ENCODE peak calls at places on chromosomes 12 and 14, in seven cellular contexts. Z is fibroblast of mammary gland, P is T-helper 1 cell, I is LoVo, B is mucosa of descending colon, Y is progenitor cell of endocrine pancreas, K is iPS-NIHi11. F is an unnamed sample.

GRCh38 chr12:13980548-13981295 is 680 bp downstream of the GRIN2B start:
- DNase-seq in Z (no peak), P (no peak), I (no peak), B (no peak), Y (peak), K (peak), F (no peak)

GRCh38 chr12:52191841-52192791 is at the start of gene KRT80:
- DNase-seq in Z (peak), P (no peak), I (peak), B (peak), Y (no peak), K (peak), F (peak)

GRCh38 chr14:106436310-106436905 is 910.0 kb downstream of the TMEM121 start:
- DNase-seq in Z (peak), P (peak), I (peak), B (peak), Y (no peak), K (peak), F (peak)

GRCh38 chr14:56650075-56650474 is 70.5 kb downstream of the TMEM260 start:
- DNase-seq in Z (no peak), P (no peak), I (no peak), B (no peak), Y (no peak), K (no peak), F (no peak)

GRCh38 chr12:53182836-53183235 is 2.1 kb upstream of the CSAD start:
- DNase-seq in Z (peak), P (no peak), I (no peak), B (no peak), Y (no peak), K (no peak), F (no peak)

GRCh38 chr14:106564058-106564643 is 1037.8 kb downstream of the TMEM121 start:
- DNase-seq in Z (no peak), P (peak), I (peak), B (peak), Y (no peak), K (peak), F (no peak)

GRCh38 chr12:105672576-105672975 is 342.1 kb downstream of the C12orf75 start:
- DNase-seq in Z (no peak), P (no peak), I (no peak), B (peak), Y (no peak), K (no peak), F (no peak)

GRCh38 chr14:104929268-104930230 is 4.9 kb downstream of the PLD4 start:
- DNase-seq in Z (no peak), P (no peak), I (no peak), B (no peak), Y (no peak), K (no peak), F (no peak)

GRCh38 chr14:101411770-101412169 is 149.5 kb upstream of the DIO3 start:
- DNase-seq in Z (no peak), P (no peak), I (no peak), B (no peak), Y (no peak), K (no peak), F (no peak)

GRCh38 chr12:47651368-47652254 is 54.2 kb downstream of the RPAP3 start:
- DNase-seq in Z (peak), P (peak), I (peak), B (peak), Y (no peak), K (peak), F (peak)

GRCh38 chr12:100652488-100652887 is 79.0 kb downstream of the GAS2L3 start:
- DNase-seq in Z (no peak), P (no peak), I (no peak), B (no peak), Y (no peak), K (no peak), F (no peak)

GRCh38 chr14:22554706-22555572 is 34.1 kb downstream of the DAD1 start:
- DNase-seq in Z (no peak), P (no peak), I (no peak), B (no peak), Y (no peak), K (no peak), F (no peak)

GRCh38 chr14:91375748-91376452 is 41.7 kb downstream of the CCDC88C start:
- DNase-seq in Z (no peak), P (no peak), I (no peak), B (no peak), Y (no peak), K (no peak), F (no peak)

F was measured in trophoblast cell.